ENCODE peak calls at places on chromosomes 5 and 9, in eight cellular contexts. U is neural progenitor cell; V is effector memory CD4-positive, alpha-beta T cell; L is uterus; M is body of pancreas; B is CD8-positive, alpha-beta memory T cell; D is esophagus squamous epithelium; A is adrenal gland. R is an unnamed sample.
A peak's percentile ranks its signal among the peaks of the same experiment; 100 is the strongest.

GRCh38 chr5:170541146-170541769 is 37.4 kb downstream of the KCNIP1 start:
- DNase-seq in U (no peak), V (no peak), L (no peak), M (no peak), B (no peak), D (no peak), A (no peak), R (no peak)

GRCh38 chr9:68500457-68501158 is 40.1 kb downstream of the TMEM252 start:
- DNase-seq in U (no peak), V (no peak), L (peak; percentile 46), M (no peak), B (no peak), D (no peak), A (peak; percentile 48), R (no peak)

GRCh38 chr5:82924241-82924989 is 152.8 kb downstream of the TMEM167A start:
- DNase-seq in U (no peak), V (no peak), L (no peak), M (no peak), B (no peak), D (no peak), A (no peak), R (no peak)

GRCh38 chr5:71597001-71597400 is 9.9 kb downstream of the MCCC2 start:
- DNase-seq in U (no peak), V (no peak), L (no peak), M (no peak), B (no peak), D (no peak), A (no peak), R (no peak)

GRCh38 chr5:80957031-80957761 is 3.0 kb upstream of the RASGRF2 start:
- DNase-seq in U (no peak), V (no peak), L (no peak), M (no peak), B (no peak), D (no peak), A (no peak), R (no peak)

GRCh38 chr9:81575976-81576375 is 113.4 kb downstream of the TLE1 start:
- DNase-seq in U (no peak), V (no peak), L (no peak), M (no peak), B (no peak), D (no peak), A (no peak), R (no peak)

GRCh38 chr9:132756214-132756799 is 86.0 kb downstream of the GTF3C4 start:
- DNase-seq in U (no peak), V (no peak), L (no peak), M (no peak), B (no peak), D (no peak), A (no peak), R (no peak)

GRCh38 chr9:90900130-90900529 is 98.5 kb downstream of the SYK start:
- DNase-seq in U (peak; percentile 50), V (no peak), L (no peak), M (no peak), B (no peak), D (no peak), A (peak; percentile 32), R (no peak)

GRCh38 chr9:134134949-134135342 is 936 bp upstream of the WDR5 start:
- DNase-seq in U (no peak), V (no peak), L (no peak), M (peak; percentile 40), B (no peak), D (no peak), A (no peak), R (no peak)

GRCh38 chr5:145324767-145325479 is 510.2 kb downstream of the PRELID2 start:
- DNase-seq in U (no peak), V (no peak), L (no peak), M (no peak), B (no peak), D (no peak), A (no peak), R (no peak)

GRCh38 chr5:158287643-158288228 is 428.8 kb upstream of the CLINT1 start:
- DNase-seq in U (no peak), V (no peak), L (peak; percentile 50), M (peak; percentile 16), B (no peak), D (no peak), A (no peak), R (peak; percentile 67)

GRCh38 chr9:114319147-114319546 is 3.8 kb upstream of the ORM1 start:
- DNase-seq in U (no peak), V (no peak), L (peak; percentile 8), M (no peak), B (no peak), D (no peak), A (no peak), R (peak; percentile 33)

GRCh38 chr5:78881884-78882283 is 103.2 kb downstream of the ARSB start:
- DNase-seq in U (no peak), V (no peak), L (no peak), M (no peak), B (no peak), D (no peak), A (no peak), R (no peak)

GRCh38 chr9:91131433-91131839 is 230.3 kb downstream of the AUH start:
- DNase-seq in U (no peak), V (no peak), L (peak; percentile 84), M (peak; percentile 47), B (peak; percentile 8), D (no peak), A (peak; percentile 28), R (no peak)

GRCh38 chr5:177362871-177363507 is 5.3 kb downstream of the RGS14 start:
- DNase-seq in U (peak; percentile 83), V (peak; percentile 78), L (peak; percentile 60), M (peak; percentile 79), B (peak; percentile 76), D (no peak), A (peak; percentile 37), R (no peak)

GRCh38 chr5:177363565-177363964 is 5.8 kb downstream of the RGS14 start:
- DNase-seq in U (no peak), V (no peak), L (no peak), M (no peak), B (no peak), D (no peak), A (no peak), R (no peak)

GRCh38 chr5:177362102-177362868 is 4.6 kb downstream of the RGS14 start:
- DNase-seq in U (no peak), V (peak; percentile 44), L (no peak), M (no peak), B (peak; percentile 43), D (no peak), A (no peak), R (no peak)

GRCh38 chr5:177359860-177360259 is 2.1 kb downstream of the RGS14 start:
- DNase-seq in U (no peak), V (no peak), L (no peak), M (no peak), B (no peak), D (no peak), A (no peak), R (no peak)

DNA sequence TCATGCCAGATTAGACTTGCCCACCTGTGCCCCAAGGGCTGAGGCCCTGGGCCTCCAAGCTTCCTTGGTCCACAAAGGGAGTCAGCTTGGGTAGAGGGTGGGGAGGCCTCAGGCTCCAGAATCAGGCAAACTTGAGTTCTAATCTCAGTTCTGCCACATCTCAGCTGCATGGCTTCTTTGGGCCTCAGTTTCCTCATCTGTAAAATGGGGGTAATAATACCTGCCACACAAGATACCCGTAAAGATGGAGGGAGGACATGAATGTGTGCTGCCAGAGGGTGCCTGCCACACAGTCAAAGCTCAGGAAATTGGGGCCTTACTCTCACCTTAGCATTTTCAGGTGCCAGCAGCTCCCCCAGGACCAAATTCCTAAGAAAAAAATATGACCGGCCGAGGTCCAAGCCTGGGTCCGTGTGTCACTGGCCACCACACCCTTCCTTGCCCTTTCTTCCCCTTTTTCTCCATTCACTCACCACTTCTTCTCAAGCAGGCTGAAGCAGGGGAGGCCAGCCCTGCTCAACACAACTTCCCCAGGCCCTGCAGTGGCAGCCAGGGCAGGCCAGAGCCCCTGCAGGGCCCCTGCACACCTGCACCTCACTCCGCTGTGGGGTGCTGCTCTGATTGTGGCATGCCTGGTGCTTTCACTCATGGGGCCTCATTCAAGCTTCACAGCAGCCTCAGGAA is 3.8 kb downstream of the RGS14 start:
- DNase-seq in U (no peak), V (no peak), L (no peak), M (no peak), B (no peak), D (no peak), A (no peak), R (no peak)
- H3K4me3 ChIP-seq in U (no peak overlapping the region), V (peak overlapping the region; percentile 47), L (no peak overlapping the region), M (no peak overlapping the region), B (peak overlapping the region; percentile 47), D (no peak overlapping the region), A (no peak overlapping the region), R (no peak overlapping the region)

GRCh38 chr5:138870611-138871010 is 4.5 kb downstream of the LRRTM2 start:
- DNase-seq in U (peak; percentile 18), V (no peak), L (no peak), M (no peak), B (no peak), D (no peak), A (no peak), R (no peak)
- H3K27ac ChIP-seq in U (peak overlapping the region; percentile 54), V (no peak overlapping the region), L (no peak overlapping the region), M (no peak overlapping the region), B (no peak overlapping the region), D (no peak overlapping the region), A (peak overlapping the region; percentile 76), R (peak overlapping the region; percentile 31)

GRCh38 chr5:131318455-131318854 is 54.6 kb downstream of the CDC42SE2 start:
- DNase-seq in U (no peak), V (no peak), L (no peak), M (no peak), B (no peak), D (no peak), A (no peak), R (no peak)

GRCh38 chr5:131324311-131324710 is 60.5 kb downstream of the CDC42SE2 start:
- DNase-seq in U (peak; percentile 44), V (no peak), L (no peak), M (no peak), B (no peak), D (no peak), A (no peak), R (no peak)

GRCh38 chr5:131323378-131323777 is 59.5 kb downstream of the CDC42SE2 start:
- DNase-seq in U (no peak), V (no peak), L (no peak), M (no peak), B (no peak), D (no peak), A (no peak), R (no peak)

GRCh38 chr5:131322926-131323325 is 59.1 kb downstream of the CDC42SE2 start:
- DNase-seq in U (no peak), V (no peak), L (no peak), M (no peak), B (no peak), D (no peak), A (no peak), R (no peak)

GRCh38 chr5:131321066-131321465 is 57.2 kb downstream of the CDC42SE2 start:
- DNase-seq in U (no peak), V (no peak), L (no peak), M (no peak), B (no peak), D (no peak), A (no peak), R (no peak)
- H3K9me3 ChIP-seq in U (no peaks in the 10 kb centered on the region), V (no peaks in the 10 kb centered on the region), L (no peaks in the 10 kb centered on the region), M (no peaks in the 10 kb centered on the region), B (no peaks in the 10 kb centered on the region), D (no peaks in the 10 kb centered on the region), A (no peaks in the 10 kb centered on the region), R (no peaks in the 10 kb centered on the region)

GRCh38 chr9:131290767-131291370 is 1.3 kb downstream of the PLPP7 start:
- DNase-seq in U (no peak), V (no peak), L (no peak), M (no peak), B (no peak), D (no peak), A (no peak), R (no peak)
- H3K4me3 ChIP-seq in U (no peak overlapping the region), V (no peak overlapping the region), L (peak overlapping the region; percentile 40), M (no peak overlapping the region), B (no peak overlapping the region), D (peak overlapping the region; percentile 44), A (no peak overlapping the region), R (peak overlapping the region; percentile 70)